ENCODE peak calls at places on chromosome 7, in five cellular contexts. J is HepG2, M is K562, H is IMR-90, Y is H1. A is an unnamed sample.
A peak's percentile ranks its signal among the peaks of the same experiment; 100 is the strongest.

GRCh38 chr7:17546206-17546998 is 247.9 kb downstream of the AHR start:
- DNase-seq in H (peak; percentile 56), J (no peak), M (no peak), Y (no peak), A (no peak)

GRCh38 chr7:129258649-129259389 is 34.0 kb downstream of the AHCYL2 start:
- DNase-seq in H (no peak), M (no peak), Y (peak; percentile 39), J (no peak), A (no peak)

GRCh38 chr7:41979834-41980307 is 257.1 kb downstream of the GLI3 start:
- DNase-seq in J (peak; percentile 3), Y (no peak), M (peak; percentile 20), H (peak; percentile 55), A (peak; percentile 25)

GRCh38 chr7:128705891-128706333 is 33.2 kb upstream of the CALU start:
- DNase-seq in H (peak; percentile 25), M (peak; percentile 38), Y (no peak), J (no peak), A (no peak)

GRCh38 chr7:105654994-105655900 is 74.0 kb upstream of the EFCAB10 start:
- DNase-seq in H (peak; percentile 67), Y (no peak), J (no peak), M (no peak), A (no peak)

GRCh38 chr7:55498142-55498541 is 74.2 kb downstream of the VOPP1 start:
- DNase-seq in M (no peak), H (no peak), J (no peak), Y (no peak), A (no peak)

GRCh38 chr7:91396-92158 is 100.8 kb upstream of the FAM20C start:
- DNase-seq in J (no peak), H (no peak), Y (no peak), M (no peak), A (no peak)

GRCh38 chr7:70460066-70460465 is 671.9 kb upstream of the GALNT17 start:
- DNase-seq in H (no peak), Y (no peak), J (no peak), M (no peak), A (no peak)

GRCh38 chr7:107563761-107564552 is at the start of the genes COG5 and DUS4L:
- DNase-seq in J (peak; percentile 61), M (peak; percentile 90), Y (peak; percentile 50), H (peak; percentile 79), A (peak; percentile 66)

GRCh38 chr7:21948887-21949469 is 3.3 kb upstream of the CDCA7L start:
- DNase-seq in H (no peak), J (no peak), M (no peak), Y (no peak), A (no peak)

GRCh38 chr7:27179503-27180430 is 5.3 kb downstream of the HOXA11 start:
- DNase-seq in J (peak; percentile 41), Y (no peak), H (peak; percentile 45), M (peak; percentile 85), A (peak; percentile 95)

GRCh38 chr7:20240080-20240926 is 23.1 kb upstream of the MACC1 start:
- DNase-seq in H (no peak), J (no peak), M (no peak), Y (no peak), A (no peak)

GRCh38 chr7:41232086-41232485 is 470.8 kb downstream of the INHBA start:
- DNase-seq in H (peak; percentile 33), J (no peak), Y (no peak), M (no peak), A (no peak)

GRCh38 chr7:139617074-139617473 is 93.6 kb downstream of the CLEC2L start:
- DNase-seq in M (no peak), J (no peak), Y (no peak), H (no peak), A (no peak)

GRCh38 chr7:121872831-121873764 is at the start of gene PTPRZ1:
- DNase-seq in J (no peak), M (no peak), Y (peak; percentile 23), H (peak; percentile 2), A (no peak)

GRCh38 chr7:131544449-131545425 is 11.7 kb downstream of the PODXL start:
- DNase-seq in Y (no peak), H (peak; percentile 35), J (peak; percentile 73), M (peak; percentile 49), A (no peak)

GRCh38 chr7:38318241-38318640 is 44.8 kb upstream of the TARP start:
- DNase-seq in Y (no peak), H (no peak), J (no peak), M (no peak), A (no peak)

GRCh38 chr7:38629621-38630020 is 1.6 kb downstream of the AMPH start:
- DNase-seq in J (no peak), Y (no peak), H (peak; percentile 4), M (no peak), A (no peak)

GRCh38 chr7:25664593-25664992 is 436.3 kb upstream of the NPVF start:
- DNase-seq in Y (no peak), M (no peak), H (no peak), J (no peak), A (no peak)

GRCh38 chr7:77657427-77658331 is 38.6 kb upstream of the RSBN1L start:
- DNase-seq in J (peak; percentile 53), Y (no peak), M (peak; percentile 40), H (peak; percentile 43), A (peak; percentile 46)

GRCh38 chr7:3206101-3206500 is 95.0 kb upstream of the SDK1 start:
- DNase-seq in Y (no peak), M (no peak), J (no peak), H (no peak), A (no peak)

GRCh38 chr7:128202287-128202957 is 38.7 kb upstream of the LEP start:
- DNase-seq in J (no peak), Y (no peak), M (no peak), H (no peak), A (no peak)

GRCh38 chr7:35780070-35780469 is 20.8 kb upstream of the SEPTIN7 start:
- DNase-seq in Y (no peak), M (no peak), H (no peak), J (no peak), A (no peak)

GRCh38 chr7:150734293-150734692 is 2.9 kb upstream of the GIMAP5 start:
- DNase-seq in M (no peak), J (no peak), Y (no peak), H (no peak), A (no peak)
- TF ChIP-seq MAFK in M (no peak), J (no peak), Y (no peak), H (no peak), A (no peak)

GRCh38 chr7:117179701-117180100 is 143.2 kb downstream of the WNT2 start:
- DNase-seq in J (no peak), Y (no peak), H (no peak), M (no peak), A (no peak)

GRCh38 chr7:117178600-117178999 is 144.3 kb downstream of the WNT2 start:
- DNase-seq in M (no peak), H (no peak), J (no peak), Y (no peak), A (no peak)

GRCh38 chr7:117172283-117172682 is 150.6 kb downstream of the WNT2 start:
- DNase-seq in H (peak; percentile 49), J (no peak), M (no peak), Y (no peak), A (no peak)

GRCh38 chr7:117173001-117173400 is 149.9 kb downstream of the WNT2 start:
- DNase-seq in M (no peak), J (no peak), Y (no peak), H (no peak), A (no peak)

GRCh38 chr7:117176311-117176710 is 146.5 kb downstream of the WNT2 start:
- DNase-seq in M (no peak), J (no peak), Y (no peak), H (no peak), A (no peak)
- TF ChIP-seq MAFK in M (peak; percentile 95), J (peak; percentile 94), Y (peak; percentile 61), H (peak; percentile 95), A (peak; percentile 94)

DNA sequence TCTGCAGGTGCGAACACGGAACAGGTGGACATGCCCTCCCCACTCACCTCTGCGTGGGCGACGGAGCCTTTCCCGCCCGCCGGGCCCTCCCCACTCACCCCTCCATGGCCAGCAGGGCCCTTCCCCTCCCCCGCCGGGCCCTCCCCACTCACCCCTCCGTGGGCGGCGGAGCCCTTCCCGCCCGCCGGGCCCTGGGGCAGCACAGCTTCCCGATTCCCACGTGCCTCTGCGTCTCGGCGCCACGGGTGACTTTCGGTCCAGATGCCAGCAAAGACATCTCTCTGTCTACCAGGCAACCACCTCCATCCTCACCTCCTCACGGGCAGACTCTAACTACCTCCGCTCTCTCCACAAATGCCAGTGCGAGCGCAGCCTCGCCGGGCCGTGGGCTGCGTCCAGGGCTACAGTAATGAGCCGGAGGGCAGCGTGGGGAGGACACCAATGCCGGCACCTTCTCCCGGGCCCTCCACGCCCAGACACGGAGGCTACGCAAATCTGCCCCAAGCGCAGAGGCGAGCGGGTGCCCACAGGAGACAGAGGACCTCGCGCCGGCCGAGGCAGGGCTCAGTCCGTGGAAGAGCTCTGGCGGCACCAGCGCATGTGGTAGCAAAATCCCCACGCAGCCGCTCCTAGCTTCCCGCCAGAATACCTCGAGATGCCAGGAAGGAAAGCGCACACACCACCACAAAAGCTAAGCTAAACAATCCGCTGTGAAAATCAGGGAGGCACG is 21.8 kb downstream of the GPER1 start:
- DNase-seq in J (no peak), M (no peak), H (no peak), Y (no peak), A (no peak)
- TF ChIP-seq MAFK in J (no peak), M (no peak), H (no peak), Y (no peak), A (no peak)

GRCh38 chr7:157918326-157918725 is 581.5 kb downstream of the DNAJB6 start:
- DNase-seq in M (no peak), J (no peak), Y (no peak), H (no peak), A (no peak)
- TF ChIP-seq MAFK in M (no peak), J (no peak), Y (no peak), H (no peak), A (no peak)

DNA sequence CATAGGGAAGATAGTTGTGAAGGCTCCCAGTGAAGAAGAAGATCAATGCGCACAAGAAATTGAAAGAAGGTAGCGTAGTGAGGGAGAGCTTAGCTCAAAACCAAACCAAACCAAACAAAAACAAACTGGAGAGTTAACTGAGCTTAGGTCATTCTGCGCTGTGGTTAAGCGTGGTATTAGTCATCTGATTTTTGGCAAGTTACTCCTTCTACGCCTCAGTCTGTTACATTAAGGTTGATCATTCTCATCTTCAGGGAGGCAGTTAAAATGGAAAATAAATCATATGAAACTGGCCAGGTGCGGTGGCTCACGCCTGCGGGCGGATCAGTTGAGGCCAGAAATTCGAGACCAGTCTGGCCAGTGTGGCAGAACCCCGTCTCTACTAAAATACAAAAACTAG is 259.7 kb downstream of the EXOC4 start:
- DNase-seq in M (no peak), J (no peak), H (peak; percentile 94), Y (no peak), A (no peak)
- TF ChIP-seq MAFK in M (no peak), J (no peak), H (no peak), Y (no peak), A (no peak)

GRCh38 chr7:30831936-30832335 is 60.7 kb downstream of the MINDY4 start:
- DNase-seq in M (no peak), H (no peak), J (no peak), Y (no peak), A (no peak)
- TF ChIP-seq MAFK in M (no peak), H (no peak), J (no peak), Y (no peak), A (no peak)

A was measured in A549.